ENCODE peak calls at places on chromosomes 13 and 19, in seven cellular contexts. One of them, this sample, is unnamed.

GRCh38 chr19:55353803-55354697 is 469 bp downstream of the COX6B2 start:
- DNase-seq in K562: peak; percentile 97
- DNase-seq in GM23248: peak; percentile 78
- DNase-seq in fibroblast of lung: no peak
- DNase-seq in HepG2: no peak
- DNase-seq in neural progenitor cell: peak; percentile 84
- DNase-seq in endothelial cell of umbilical vein: peak; percentile 71
- DNase-seq in this sample: peak; percentile 84

GRCh38 chr13:92488249-92488845 is 738.3 kb upstream of the GPC6 start:
- DNase-seq in K562: no peak
- DNase-seq in fibroblast of lung: no peak
- DNase-seq in neural progenitor cell: no peak
- DNase-seq in HepG2: no peak
- DNase-seq in GM23248: no peak
- DNase-seq in endothelial cell of umbilical vein: no peak
- DNase-seq in this sample: no peak

GRCh38 chr19:35120492-35120891 is 4.9 kb downstream of the FXYD3 start:
- DNase-seq in fibroblast of lung: peak; percentile 38
- DNase-seq in GM23248: peak; percentile 80
- DNase-seq in neural progenitor cell: no peak
- DNase-seq in HepG2: no peak
- DNase-seq in endothelial cell of umbilical vein: no peak
- DNase-seq in K562: no peak
- DNase-seq in this sample: no peak

GRCh38 chr19:15161028-15161984 is 39.5 kb downstream of the NOTCH3 start:
- DNase-seq in neural progenitor cell: no peak
- DNase-seq in GM23248: peak; percentile 59
- DNase-seq in K562: peak; percentile 55
- DNase-seq in HepG2: peak; percentile 61
- DNase-seq in fibroblast of lung: no peak
- DNase-seq in endothelial cell of umbilical vein: no peak
- DNase-seq in this sample: no peak

GRCh38 chr13:85314686-85315085 is 484.5 kb downstream of the SLITRK6 start:
- DNase-seq in K562: no peak
- DNase-seq in fibroblast of lung: no peak
- DNase-seq in HepG2: no peak
- DNase-seq in neural progenitor cell: peak; percentile 48
- DNase-seq in GM23248: no peak
- DNase-seq in endothelial cell of umbilical vein: no peak
- DNase-seq in this sample: no peak

GRCh38 chr19:10334340-10335148 is 1.2 kb upstream of the RAVER1 start:
- DNase-seq in K562: peak; percentile 91
- DNase-seq in fibroblast of lung: peak; percentile 95
- DNase-seq in GM23248: peak; percentile 99
- DNase-seq in endothelial cell of umbilical vein: peak; percentile 98
- DNase-seq in neural progenitor cell: peak; percentile 93
- DNase-seq in HepG2: peak; percentile 93
- DNase-seq in this sample: peak; percentile 96

GRCh38 chr19:10747271-10747670 is 29.4 kb downstream of the DNM2 start:
- DNase-seq in K562: no peak
- DNase-seq in GM23248: no peak
- DNase-seq in fibroblast of lung: no peak
- DNase-seq in neural progenitor cell: no peak
- DNase-seq in HepG2: no peak
- DNase-seq in endothelial cell of umbilical vein: no peak
- DNase-seq in this sample: no peak

GRCh38 chr19:13298565-13299481 is 148.6 kb downstream of the IER2 start:
- DNase-seq in K562: peak; percentile 67
- DNase-seq in HepG2: no peak
- DNase-seq in fibroblast of lung: no peak
- DNase-seq in GM23248: no peak
- DNase-seq in neural progenitor cell: no peak
- DNase-seq in endothelial cell of umbilical vein: no peak
- DNase-seq in this sample: no peak

GRCh38 chr13:23750383-23751121 is 138.6 kb downstream of the MIPEP start:
- DNase-seq in endothelial cell of umbilical vein: no peak
- DNase-seq in GM23248: no peak
- DNase-seq in fibroblast of lung: no peak
- DNase-seq in K562: no peak
- DNase-seq in neural progenitor cell: no peak
- DNase-seq in HepG2: no peak
- DNase-seq in this sample: no peak

GRCh38 chr19:56099638-56100539 is 21.2 kb downstream of the ZNF787 start:
- DNase-seq in GM23248: no peak
- DNase-seq in neural progenitor cell: no peak
- DNase-seq in fibroblast of lung: no peak
- DNase-seq in endothelial cell of umbilical vein: no peak
- DNase-seq in K562: no peak
- DNase-seq in HepG2: no peak
- DNase-seq in this sample: no peak

GRCh38 chr19:16896098-16896912 is 7.5 kb downstream of the F2RL3 start:
- DNase-seq in fibroblast of lung: no peak
- DNase-seq in HepG2: no peak
- DNase-seq in K562: peak; percentile 83
- DNase-seq in endothelial cell of umbilical vein: peak; percentile 12
- DNase-seq in neural progenitor cell: peak; percentile 59
- DNase-seq in GM23248: no peak
- DNase-seq in this sample: peak; percentile 37

GRCh38 chr13:41700790-41701310 is 243.5 kb downstream of the RGCC start:
- DNase-seq in K562: no peak
- DNase-seq in endothelial cell of umbilical vein: peak; percentile 74
- DNase-seq in GM23248: peak; percentile 82
- DNase-seq in HepG2: no peak
- DNase-seq in neural progenitor cell: no peak
- DNase-seq in fibroblast of lung: peak; percentile 74
- DNase-seq in this sample: peak; percentile 35

GRCh38 chr19:55552620-55553019 is 7.3 kb upstream of the SBK3 start:
- DNase-seq in K562: no peak
- DNase-seq in HepG2: peak; percentile 43
- DNase-seq in GM23248: peak; percentile 76
- DNase-seq in neural progenitor cell: no peak
- DNase-seq in fibroblast of lung: peak; percentile 49
- DNase-seq in endothelial cell of umbilical vein: no peak
- DNase-seq in this sample: peak; percentile 38

DNA sequence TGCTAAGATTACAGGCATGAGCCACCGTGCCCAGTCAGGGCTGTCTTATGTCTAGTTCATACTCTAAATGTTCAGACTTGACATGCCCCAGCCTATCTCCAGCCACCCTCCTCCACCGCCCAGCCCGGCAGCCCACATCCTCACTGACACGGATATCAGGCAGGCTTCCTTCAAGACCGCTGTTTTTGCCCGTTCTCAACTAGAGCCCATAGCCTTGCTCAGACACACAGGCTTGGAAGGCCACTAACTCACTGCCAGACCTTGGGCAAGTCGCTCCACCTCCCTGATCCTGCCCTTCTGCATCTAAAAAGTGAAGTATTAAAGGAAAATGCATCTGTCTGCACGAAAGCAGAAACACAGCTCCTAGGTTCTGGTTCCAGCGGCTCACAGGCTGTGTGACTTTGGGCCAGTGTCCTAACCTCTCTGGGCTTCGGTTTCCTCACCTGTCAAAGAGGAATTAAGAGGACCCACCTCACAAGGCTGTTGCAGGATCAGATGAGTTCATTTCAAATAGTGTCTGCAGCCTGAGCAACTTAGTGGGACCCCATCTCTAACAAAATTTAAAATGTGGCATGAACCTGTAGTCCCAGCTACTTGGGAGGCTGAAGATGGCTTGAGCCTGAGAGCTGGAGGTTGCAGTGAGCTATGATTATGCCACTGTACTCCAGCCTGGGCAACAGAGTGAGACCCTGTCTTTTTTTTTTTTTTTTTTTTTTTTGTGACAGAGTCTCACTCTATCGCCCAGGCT is 14.5 kb upstream of the CERS4 start:
- DNase-seq in neural progenitor cell: no peak
- DNase-seq in HepG2: no peak
- DNase-seq in endothelial cell of umbilical vein: no peak
- DNase-seq in fibroblast of lung: no peak
- DNase-seq in K562: peak; percentile 6
- DNase-seq in GM23248: no peak
- DNase-seq in this sample: no peak
- H3K27ac ChIP-seq in neural progenitor cell: no peak overlapping the region
- H3K27ac ChIP-seq in HepG2: no peak overlapping the region
- H3K27ac ChIP-seq in endothelial cell of umbilical vein: no peak overlapping the region
- H3K27ac ChIP-seq in fibroblast of lung: no peak overlapping the region
- H3K27ac ChIP-seq in K562: peak overlapping the region; percentile 41
- H3K27ac ChIP-seq in GM23248: no peak overlapping the region
- H3K27ac ChIP-seq in this sample: no peak overlapping the region

DNA sequence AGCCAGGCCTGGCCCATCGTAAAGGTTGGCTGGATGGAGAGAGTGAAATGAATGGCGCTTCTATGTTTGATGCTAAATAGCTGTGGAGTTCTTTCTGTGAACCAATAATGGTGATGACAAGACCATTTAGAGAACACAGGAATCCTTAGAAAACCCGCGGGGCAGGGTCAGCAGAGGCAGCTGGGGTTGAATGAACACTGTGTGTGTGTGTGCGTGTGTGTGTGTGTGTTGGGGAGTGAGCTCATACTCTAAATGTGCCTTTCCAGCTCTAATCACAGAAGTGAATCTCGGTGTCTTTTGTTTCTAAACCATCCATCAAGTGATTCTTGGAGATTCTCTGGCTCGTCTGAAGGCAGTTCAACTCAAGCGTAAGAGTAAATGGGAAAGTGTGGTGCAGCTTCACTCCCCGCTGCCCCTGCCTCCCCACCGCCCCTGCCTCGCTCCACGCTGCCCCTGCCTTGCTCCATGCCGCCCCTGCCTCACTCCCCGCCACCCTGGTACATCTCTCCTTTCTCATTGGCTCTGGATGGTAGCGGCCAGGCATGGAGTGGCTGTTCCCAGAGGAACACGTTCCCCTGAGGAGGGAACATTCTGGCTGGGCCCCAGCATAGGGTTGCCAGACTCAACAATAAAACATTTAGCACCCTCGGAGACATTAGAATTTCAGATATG is 21.2 kb downstream of the TMPRSS9 start:
- DNase-seq in HepG2: no peak
- DNase-seq in fibroblast of lung: peak; percentile 18
- DNase-seq in GM23248: no peak
- DNase-seq in neural progenitor cell: peak; percentile 43
- DNase-seq in endothelial cell of umbilical vein: no peak
- DNase-seq in K562: no peak
- DNase-seq in this sample: no peak
- H2AFZ ChIP-seq in HepG2: no peak overlapping the region
- H2AFZ ChIP-seq in fibroblast of lung: no peak overlapping the region
- H2AFZ ChIP-seq in GM23248: no peak overlapping the region
- H2AFZ ChIP-seq in neural progenitor cell: peak overlapping the region; percentile 18
- H2AFZ ChIP-seq in endothelial cell of umbilical vein: no peak overlapping the region
- H2AFZ ChIP-seq in K562: no peak overlapping the region
- H2AFZ ChIP-seq in this sample: no peak overlapping the region

GRCh38 chr19:18709546-18709945 is 26.1 kb downstream of the CRTC1 start:
- DNase-seq in endothelial cell of umbilical vein: no peak
- DNase-seq in K562: no peak
- DNase-seq in neural progenitor cell: no peak
- DNase-seq in HepG2: no peak
- DNase-seq in GM23248: no peak
- DNase-seq in fibroblast of lung: no peak
- DNase-seq in this sample: no peak
- H4K20me1 ChIP-seq in endothelial cell of umbilical vein: no peaks in the 10 kb centered on the region
- H4K20me1 ChIP-seq in K562: peaks cover 31% of the 10 kb centered on the region
- H4K20me1 ChIP-seq in neural progenitor cell: peaks cover 39% of the 10 kb centered on the region
- H4K20me1 ChIP-seq in HepG2: no peaks in the 10 kb centered on the region
- H4K20me1 ChIP-seq in GM23248: no peaks in the 10 kb centered on the region
- H4K20me1 ChIP-seq in fibroblast of lung: no peaks in the 10 kb centered on the region
- H4K20me1 ChIP-seq in this sample: peaks cover 28% of the 10 kb centered on the region

DNA sequence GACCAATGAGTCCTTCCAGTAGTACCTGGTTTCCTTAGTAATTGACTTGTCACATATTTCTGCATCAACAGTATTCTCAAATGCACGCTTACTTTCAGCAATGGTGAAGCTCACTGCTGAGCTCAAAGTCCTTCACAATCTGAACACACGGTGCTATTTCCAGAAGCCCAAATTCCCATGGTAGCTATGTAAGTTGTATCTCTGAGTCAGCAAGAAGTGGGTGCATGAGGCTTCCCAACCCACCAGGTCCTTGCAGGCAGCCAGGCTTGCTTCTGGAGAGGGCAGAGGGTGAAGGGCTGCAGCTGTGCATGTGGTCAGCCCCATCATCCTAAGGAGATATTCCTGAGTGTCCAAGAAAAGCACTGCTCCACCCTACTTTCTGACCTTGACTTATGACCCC is 25.7 kb downstream of the COL4A2 start:
- DNase-seq in endothelial cell of umbilical vein: no peak
- DNase-seq in fibroblast of lung: no peak
- DNase-seq in neural progenitor cell: no peak
- DNase-seq in K562: no peak
- DNase-seq in GM23248: no peak
- DNase-seq in HepG2: no peak
- DNase-seq in this sample: no peak
- H3K27ac ChIP-seq in endothelial cell of umbilical vein: no peak overlapping the region
- H3K27ac ChIP-seq in fibroblast of lung: no peak overlapping the region
- H3K27ac ChIP-seq in neural progenitor cell: no peak overlapping the region
- H3K27ac ChIP-seq in K562: no peak overlapping the region
- H3K27ac ChIP-seq in GM23248: no peak overlapping the region
- H3K27ac ChIP-seq in HepG2: no peak overlapping the region
- H3K27ac ChIP-seq in this sample: no peak overlapping the region

DNA sequence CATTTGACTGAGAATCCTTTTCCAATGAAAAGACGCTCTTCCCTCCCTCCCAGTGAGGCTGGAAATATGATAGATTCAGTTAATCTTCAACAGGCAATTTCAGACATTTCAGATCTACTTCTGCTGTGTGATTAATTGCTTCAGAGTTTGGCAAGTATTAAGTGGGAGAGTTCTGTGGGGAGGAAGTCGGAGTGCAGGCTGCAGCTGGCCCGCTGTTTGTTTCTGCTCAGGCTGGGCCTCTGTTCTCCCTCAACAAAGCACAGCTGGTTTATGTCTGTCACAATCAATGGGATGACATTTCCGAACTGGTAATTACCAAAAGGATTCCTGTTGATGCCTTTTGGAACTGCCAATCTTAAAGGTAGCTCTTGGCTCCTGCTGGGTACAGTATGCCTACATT is 178.2 kb downstream of the NDFIP2 start:
- DNase-seq in HepG2: no peak
- DNase-seq in K562: no peak
- DNase-seq in neural progenitor cell: peak; percentile 73
- DNase-seq in fibroblast of lung: peak; percentile 76
- DNase-seq in endothelial cell of umbilical vein: peak; percentile 61
- DNase-seq in GM23248: no peak
- DNase-seq in this sample: no peak
- H2AFZ ChIP-seq in HepG2: no peak overlapping the region
- H2AFZ ChIP-seq in K562: no peak overlapping the region
- H2AFZ ChIP-seq in neural progenitor cell: peak overlapping the region; percentile 21
- H2AFZ ChIP-seq in fibroblast of lung: no peak overlapping the region
- H2AFZ ChIP-seq in endothelial cell of umbilical vein: no peak overlapping the region
- H2AFZ ChIP-seq in GM23248: no peak overlapping the region
- H2AFZ ChIP-seq in this sample: no peak overlapping the region

This sample was measured in hepatocyte.